ENCODE peak calls at places on chromosomes 4 and X, in seven cellular contexts. W, T, V, B, C, N and X are unnamed samples.

GRCh38 chr4:169730564-169730963 is 27.2 kb downstream of the HPF1 start:
- DNase-seq in C (no peak), V (no peak), N (no peak), B (no peak), T (no peak), W (no peak), X (no peak)

GRCh38 chr4:109441858-109442480 is 8.4 kb downstream of the SEC24B start:
- DNase-seq in V (no peak), T (no peak), N (peak; percentile 29), C (no peak), B (no peak), W (no peak), X (no peak)

GRCh38 chrX:38513087-38513742 is 48.1 kb upstream of the TSPAN7 start:
- DNase-seq in C (no peak), W (no peak), B (no peak), V (no peak), N (no peak), T (no peak), X (no peak)

GRCh38 chrX:33339219-33339618 is 127.9 kb upstream of the DMD start:
- DNase-seq in T (no peak), B (no peak), C (no peak), V (no peak), N (no peak), W (no peak), X (no peak)

GRCh38 chr4:185529413-185529812 is 5.9 kb downstream of the PDLIM3 start:
- DNase-seq in T (no peak), V (no peak), B (no peak), C (no peak), W (no peak), N (no peak), X (peak; percentile 44)

GRCh38 chr4:17941731-17942130 is 79.8 kb downstream of the LCORL start:
- DNase-seq in V (no peak), B (no peak), C (no peak), W (no peak), T (no peak), N (peak; percentile 3), X (no peak)

GRCh38 chr4:24969486-24969885 is 56.6 kb upstream of the CCDC149 start:
- DNase-seq in V (no peak), C (no peak), B (no peak), W (no peak), T (no peak), N (no peak), X (no peak)

GRCh38 chr4:55866973-55867574 is 13.6 kb downstream of the EXOC1 start:
- DNase-seq in B (no peak), V (peak; percentile 29), N (peak; percentile 37), C (peak; percentile 55), W (peak; percentile 20), T (no peak), X (no peak)

GRCh38 chr4:629916-630641 is 4.7 kb downstream of the PDE6B start:
- DNase-seq in B (no peak), T (no peak), W (no peak), C (no peak), N (no peak), V (no peak), X (no peak)

GRCh38 chrX:39815621-39816020 is 282.1 kb downstream of the BCOR start:
- DNase-seq in W (no peak), N (no peak), T (no peak), C (no peak), B (no peak), V (no peak), X (no peak)

GRCh38 chr4:156598138-156598681 is 373.4 kb downstream of the PDGFC start:
- DNase-seq in N (no peak), B (no peak), C (no peak), W (no peak), T (no peak), V (no peak), X (no peak)

GRCh38 chrX:118652717-118653116 is 74.7 kb upstream of the IL13RA1 start:
- DNase-seq in V (no peak), W (peak; percentile 14), T (no peak), C (no peak), N (peak; percentile 8), B (no peak), X (peak; percentile 46)

GRCh38 chr4:176406736-176407135 is 87.0 kb downstream of the SPCS3 start:
- DNase-seq in V (no peak), N (no peak), T (no peak), W (no peak), C (no peak), B (no peak), X (no peak)

GRCh38 chr4:60663769-60664168 is 536.4 kb upstream of the ADGRL3 start:
- DNase-seq in V (no peak), B (no peak), T (no peak), W (no peak), C (no peak), N (no peak), X (no peak)

GRCh38 chrX:10011991-10012390 is 44.8 kb downstream of the CLDN34 start:
- DNase-seq in C (no peak), N (no peak), V (no peak), W (no peak), T (no peak), B (no peak), X (no peak)

GRCh38 chrX:10050481-10050880 is 83.3 kb downstream of the CLDN34 start:
- DNase-seq in B (no peak), T (no peak), W (no peak), C (no peak), V (no peak), N (no peak), X (peak; percentile 33)

GRCh38 chrX:22110729-22111494 is 78.8 kb downstream of the PHEX start:
- DNase-seq in C (no peak), W (no peak), V (peak; percentile 45), N (no peak), T (no peak), B (no peak), X (no peak)